ENCODE peak calls at places on chromosomes 1 and 21, in eight cellular contexts. O is small intestine, Y is right cardiac atrium, A is IMR-90, B is iPS DF 6.9, I is pancreas, G is HCT116, R is stomach. L is an unnamed sample. For H3K9me3, the result is how much of the 10 kb centered on the place peaks cover.

GRCh38 chr1:167454304-167454928 is 63.9 kb downstream of the CD247 start:
- DNase-seq in O (no peak), Y (no peak), A (no peak), B (no peak), I (no peak), G (no peak), R (no peak), L (no peak)

GRCh38 chr1:200134116-200134515 is 106.6 kb downstream of the NR5A2 start:
- DNase-seq in O (peak), Y (no peak), A (no peak), B (no peak), I (no peak), G (no peak), R (no peak), L (no peak)

GRCh38 chr1:55868026-55868425 is 652.9 kb upstream of the USP24 start:
- DNase-seq in O (no peak), Y (no peak), A (peak), B (no peak), I (no peak), G (no peak), R (no peak), L (no peak)

GRCh38 chr1:161784963-161785362 is 18.8 kb downstream of the ATF6 start:
- DNase-seq in O (no peak), Y (peak), A (no peak), B (no peak), I (no peak), G (no peak), R (no peak), L (no peak)

GRCh38 chr1:150006881-150007401 is 3.6 kb downstream of the OTUD7B start:
- DNase-seq in O (no peak), Y (no peak), A (peak), B (no peak), I (no peak), G (no peak), R (no peak), L (no peak)

GRCh38 chr1:192603218-192603787 is 27.7 kb downstream of the RGS1 start:
- DNase-seq in O (no peak), Y (no peak), A (no peak), B (no peak), I (no peak), G (no peak), R (no peak), L (no peak)

GRCh38 chr1:245448858-245449534 is 294.2 kb downstream of the KIF26B start:
- DNase-seq in O (no peak), Y (no peak), A (peak), B (no peak), I (no peak), G (no peak), R (no peak), L (no peak)

GRCh38 chr1:191866155-191866554 is 292.1 kb upstream of the RGS18 start:
- DNase-seq in O (no peak), Y (no peak), A (no peak), B (no peak), I (no peak), G (no peak), R (no peak), L (no peak)

GRCh38 chr1:6130596-6130995 is 49.5 kb downstream of the CHD5 start:
- DNase-seq in O (no peak), Y (no peak), A (no peak), B (no peak), I (no peak), G (no peak), R (no peak), L (peak)

GRCh38 chr1:147281950-147282349 is 39.5 kb downstream of the CHD1L start:
- DNase-seq in O (no peak), Y (no peak), A (no peak), B (no peak), I (no peak), G (no peak), R (no peak), L (no peak)

GRCh38 chr1:25733271-25733670 is 66.7 kb upstream of the SELENON start:
- DNase-seq in O (no peak), Y (peak), A (no peak), B (no peak), I (no peak), G (no peak), R (no peak), L (no peak)

GRCh38 chr21:32320726-32321125 is 22.1 kb downstream of the MRAP start:
- DNase-seq in O (no peak), Y (no peak), A (no peak), B (no peak), I (no peak), G (no peak), R (no peak), L (no peak)

GRCh38 chr1:104921552-104921951 is 1171.9 kb downstream of the AMY1C start:
- DNase-seq in O (no peak), Y (no peak), A (no peak), B (no peak), I (no peak), G (no peak), R (no peak), L (no peak)

GRCh38 chr1:178052650-178053461 is 41.0 kb upstream of the RASAL2 start:
- DNase-seq in O (peak), Y (no peak), A (peak), B (no peak), I (no peak), G (no peak), R (no peak), L (no peak)

GRCh38 chr1:64006276-64007051 is 197.0 kb upstream of the UBE2U start:
- DNase-seq in O (peak), Y (no peak), A (peak), B (no peak), I (peak), G (peak), R (peak), L (no peak)

GRCh38 chr1:172390243-172390619 is 30.3 kb upstream of the C1orf105 start:
- DNase-seq in O (peak), Y (no peak), A (no peak), B (no peak), I (no peak), G (no peak), R (no peak), L (no peak)

GRCh38 chr1:43986712-43987111 is 4.7 kb upstream of the CCDC24 start:
- DNase-seq in O (peak), Y (no peak), A (no peak), B (no peak), I (no peak), G (no peak), R (peak), L (no peak)

GRCh38 chr21:45208627-45208951 is 79.1 kb downstream of the POFUT2 start:
- DNase-seq in O (no peak), Y (no peak), A (peak), B (no peak), I (no peak), G (no peak), R (no peak), L (no peak)

GRCh38 chr1:171300401-171300800 is 13.6 kb upstream of the FMO4 start:
- DNase-seq in O (no peak), Y (no peak), A (no peak), B (no peak), I (no peak), G (no peak), R (no peak), L (no peak)
- H3K9me3 ChIP-seq in O (under half), Y (under half), A (under half), B (under half), I (under half), G (under half), R (under half), L (under half)

DNA sequence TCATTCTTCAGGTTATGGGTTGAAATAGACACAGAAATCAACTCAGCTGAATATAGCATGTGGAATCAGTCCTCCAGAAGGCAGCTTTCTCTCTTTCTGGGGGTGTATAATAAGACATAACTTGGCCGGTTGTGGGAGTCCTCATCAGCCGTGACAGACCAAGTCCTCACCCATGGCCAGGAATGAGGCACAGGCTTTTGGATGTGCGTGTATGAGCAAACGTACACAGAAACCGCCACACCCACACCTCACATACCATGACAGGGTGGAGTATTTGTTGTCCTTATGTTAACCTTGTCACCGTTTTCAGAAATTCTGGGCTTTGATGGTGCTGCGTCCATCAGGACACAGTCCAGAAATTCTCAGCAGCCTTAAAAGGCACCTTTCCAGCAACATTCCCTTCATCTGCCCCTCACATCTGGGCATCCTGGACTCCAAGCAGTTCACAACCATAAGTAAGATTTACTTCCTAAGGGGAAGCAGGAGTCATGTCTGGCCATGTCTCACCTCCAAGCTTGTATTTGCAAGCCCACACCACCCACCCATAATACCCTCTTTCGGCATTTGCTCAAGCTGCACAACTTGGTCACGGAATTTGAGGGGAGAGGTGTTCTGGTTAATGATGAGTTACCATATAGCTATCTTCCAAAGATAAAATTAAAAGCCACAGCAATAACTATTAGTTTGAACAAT is 12.4 kb downstream of the C1orf116 start:
- DNase-seq in O (peak), Y (no peak), A (no peak), B (no peak), I (no peak), G (peak), R (peak), L (peak)
- H3K27ac ChIP-seq in O (peak), Y (no peak), A (no peak), B (no peak), I (no peak), G (no peak), R (peak), L (peak)

GRCh38 chr1:48955774-48956173 is 179.1 kb upstream of the BEND5 start:
- DNase-seq in O (peak), Y (no peak), A (no peak), B (no peak), I (no peak), G (no peak), R (no peak), L (no peak)

GRCh38 chr1:48947761-48948537 is 171.3 kb upstream of the BEND5 start:
- DNase-seq in O (no peak), Y (no peak), A (no peak), B (peak), I (no peak), G (no peak), R (no peak), L (no peak)

DNA sequence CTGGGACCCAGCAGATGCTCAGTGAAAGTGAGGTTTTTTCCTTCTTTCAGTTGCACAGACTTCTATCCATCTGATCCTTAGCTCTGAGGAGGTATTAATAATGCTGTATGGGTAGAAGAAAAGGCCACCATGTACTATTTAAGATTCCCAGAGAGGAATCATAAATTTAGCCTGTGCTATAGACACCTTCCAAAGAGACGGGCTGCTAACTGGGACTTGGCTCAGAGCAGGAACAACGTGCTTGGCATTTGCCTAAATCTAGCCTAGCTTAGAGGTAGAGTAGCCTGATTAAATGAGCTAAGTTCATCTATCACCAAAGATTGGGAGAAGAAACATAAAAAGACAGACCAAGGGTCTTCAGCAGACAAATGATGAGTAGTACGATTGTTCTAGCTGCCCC is 176.9 kb upstream of the BEND5 start:
- DNase-seq in O (no peak), Y (no peak), A (no peak), B (no peak), I (no peak), G (no peak), R (no peak), L (no peak)
- H3K9me3 ChIP-seq in O (under half), Y (under half), A (under half), B (under half), I (under half), G (under half), R (under half), L (under half)

DNA sequence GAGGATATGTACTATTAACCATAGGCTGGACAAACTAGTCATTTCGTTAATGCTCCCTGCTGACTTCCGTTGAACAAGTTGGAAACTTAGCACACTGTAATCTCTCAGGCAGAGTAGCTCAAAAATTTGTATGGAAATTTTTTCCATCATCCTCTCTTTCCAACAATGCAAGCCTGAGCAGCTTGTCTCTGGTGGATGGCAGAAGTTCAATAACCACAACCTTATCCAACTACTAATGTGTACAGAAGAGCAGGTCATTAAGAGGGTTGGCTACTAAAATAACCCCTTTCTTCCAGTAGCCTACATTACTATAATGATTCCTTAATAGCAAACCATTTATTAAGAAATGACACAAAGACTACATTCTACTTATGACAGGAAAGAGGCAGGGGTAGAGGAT is 262.4 kb downstream of the NFIA start:
- DNase-seq in O (no peak), Y (no peak), A (no peak), B (no peak), I (no peak), G (no peak), R (no peak), L (no peak)
- H3K27ac ChIP-seq in O (no peak), Y (peak), A (no peak), B (no peak), I (no peak), G (no peak), R (no peak), L (no peak)

GRCh38 chr1:206721454-206721853 is 36.7 kb downstream of the MAPKAPK2 start:
- DNase-seq in O (peak), Y (no peak), A (no peak), B (no peak), I (no peak), G (no peak), R (no peak), L (no peak)

GRCh38 chr1:206725053-206725963 is 40.6 kb downstream of the MAPKAPK2 start:
- DNase-seq in O (peak), Y (no peak), A (peak), B (peak), I (no peak), G (peak), R (peak), L (no peak)

GRCh38 chr1:206722751-206723499 is 38.2 kb downstream of the MAPKAPK2 start:
- DNase-seq in O (no peak), Y (no peak), A (no peak), B (no peak), I (no peak), G (no peak), R (no peak), L (no peak)

GRCh38 chr1:206727981-206728380 is 42.6 kb upstream of the IL19 start:
- DNase-seq in O (no peak), Y (no peak), A (no peak), B (no peak), I (no peak), G (no peak), R (peak), L (no peak)

DNA sequence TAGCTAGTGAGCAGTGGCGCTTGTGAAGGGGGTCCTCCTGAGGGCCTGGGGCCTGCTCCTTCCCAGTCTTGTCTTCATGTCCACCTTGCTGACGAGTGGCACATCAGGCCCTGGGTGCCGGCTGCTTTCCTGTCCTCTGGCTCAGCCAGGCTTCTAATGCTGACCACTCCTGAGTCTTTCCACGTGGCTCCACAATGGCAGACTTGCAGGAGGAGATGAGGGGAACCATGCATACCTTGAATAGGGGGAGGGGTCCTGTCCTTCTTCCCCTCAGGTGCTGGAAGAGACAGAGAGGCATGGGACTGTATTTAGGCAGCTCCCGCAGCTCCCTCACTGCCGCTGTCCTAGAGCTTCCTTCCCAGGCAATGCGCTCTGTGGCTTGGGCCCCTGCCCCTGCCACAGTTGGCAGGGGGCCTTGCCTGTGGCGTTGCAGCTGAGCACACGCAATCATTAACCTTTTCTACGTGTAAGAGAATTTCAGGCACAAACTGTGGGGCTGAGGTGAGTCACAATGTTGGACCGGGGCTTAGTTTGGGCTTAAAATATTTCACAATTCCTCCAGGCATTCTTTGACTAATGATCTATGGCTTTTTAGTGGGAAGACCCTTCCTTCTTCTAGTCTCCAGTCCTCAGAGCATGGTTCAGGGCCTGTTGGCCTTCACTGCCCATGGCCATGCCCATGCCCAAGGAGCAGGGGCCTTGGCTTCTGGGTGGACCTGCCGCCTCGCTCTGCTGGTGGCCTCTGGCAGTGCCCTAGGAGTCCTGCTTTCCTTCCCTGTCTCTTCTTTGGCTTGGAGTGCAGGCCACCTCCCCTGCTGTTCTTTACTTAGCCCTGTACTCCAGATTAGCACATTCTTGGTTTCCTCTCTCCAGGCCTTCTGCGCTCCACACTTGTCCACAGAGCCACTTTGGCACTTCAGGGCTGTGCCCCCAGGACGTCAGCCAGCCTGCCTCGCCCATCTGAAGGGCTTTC is 39.1 kb downstream of the MAPKAPK2 start:
- DNase-seq in O (no peak), Y (peak), A (peak), B (no peak), I (peak), G (no peak), R (peak), L (peak)
- H3K9me3 ChIP-seq in O (under half), Y (under half), A (under half), B (under half), I (under half), G (under half), R (under half), L (under half)

DNA sequence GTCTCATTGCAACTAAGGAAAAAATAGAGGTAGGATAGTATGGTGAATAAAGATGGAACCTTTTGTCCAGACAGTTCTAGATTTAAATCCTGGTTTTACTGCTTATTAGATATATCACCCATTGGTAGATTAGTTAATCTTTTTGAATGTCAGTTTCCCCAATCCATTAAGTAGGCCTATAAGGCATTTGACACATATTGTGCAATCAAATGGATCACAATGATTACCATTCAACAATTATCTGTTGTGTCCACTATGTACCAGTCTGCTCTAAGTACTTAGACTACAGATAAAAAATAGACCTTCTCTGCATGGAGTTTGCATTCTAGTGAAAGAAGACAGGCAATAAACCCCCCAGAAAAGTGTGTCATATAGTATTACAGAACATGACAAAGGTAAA is 6.0 kb upstream of the PALMD start:
- DNase-seq in O (no peak), Y (no peak), A (no peak), B (no peak), I (no peak), G (no peak), R (no peak), L (no peak)
- H3K27ac ChIP-seq in O (no peak), Y (no peak), A (no peak), B (no peak), I (no peak), G (no peak), R (no peak), L (no peak)

DNA sequence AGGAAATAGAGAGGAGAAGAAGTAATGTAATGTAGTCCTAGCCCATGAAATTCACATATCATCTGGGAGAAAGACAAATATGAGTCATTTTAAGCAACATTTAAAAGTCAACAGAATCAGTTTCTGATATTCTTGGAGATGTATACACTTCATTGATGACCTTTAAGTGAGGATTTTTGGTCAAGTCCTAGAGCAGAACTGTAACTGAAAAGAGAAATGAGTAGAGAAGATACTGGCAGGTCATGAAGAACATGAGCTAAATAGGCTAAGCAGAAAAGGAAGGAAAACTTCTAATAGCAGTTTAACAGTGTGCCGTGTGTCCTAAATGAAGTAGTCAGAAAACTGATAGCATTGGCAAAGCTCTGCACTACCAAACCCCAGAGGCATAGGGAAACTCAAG is 4.6 kb downstream of the ZFP69B start:
- DNase-seq in O (no peak), Y (no peak), A (no peak), B (no peak), I (no peak), G (no peak), R (no peak), L (no peak)
- H3K9me3 ChIP-seq in O (under half), Y (under half), A (under half), B (under half), I (under half), G (under half), R (under half), L (half or more)

GRCh38 chr1:7745783-7746182 is 25.3 kb upstream of the VAMP3 start:
- DNase-seq in O (no peak), Y (no peak), A (no peak), B (no peak), I (no peak), G (no peak), R (no peak), L (peak)
- H3K27ac ChIP-seq in O (no peak), Y (no peak), A (no peak), B (no peak), I (no peak), G (no peak), R (no peak), L (no peak)

DNA sequence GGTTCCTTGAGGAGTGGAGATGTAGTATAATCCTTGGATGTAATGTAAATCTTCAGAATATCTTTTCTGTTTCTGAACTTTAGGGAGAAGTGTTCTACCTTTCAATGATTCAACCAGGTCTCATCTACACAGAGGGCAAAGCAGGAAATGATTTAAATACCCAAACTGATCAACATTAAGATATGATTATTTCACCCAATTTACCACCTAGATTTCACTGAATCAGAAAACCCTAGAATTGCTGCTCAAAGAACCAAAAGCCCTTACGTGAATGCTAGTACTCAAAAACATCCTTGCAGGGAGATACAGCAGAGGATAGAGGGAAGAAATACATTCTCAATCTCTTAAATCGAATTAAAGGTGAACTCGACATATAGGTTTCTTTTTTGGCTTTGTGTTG is 5.0 kb downstream of the RPTN start:
- DNase-seq in O (no peak), Y (no peak), A (no peak), B (no peak), I (no peak), G (no peak), R (no peak), L (no peak)
- H3K9me3 ChIP-seq in O (under half), Y (under half), A (under half), B (under half), I (under half), G (under half), R (under half), L (under half)

L was measured in lower lobe of right lung.